ENCODE peak calls at places on chromosomes 11 and 22, in six cellular contexts. One of them, this sample, is unnamed.

GRCh38 chr22:40597541-40598453 is 38.7 kb downstream of the MRTFA start:
- DNase-seq in left ventricle myocardium inferior: no peak
- DNase-seq in astrocyte of the spinal cord: peak
- DNase-seq in H9: no peak
- DNase-seq in Calu3: no peak
- DNase-seq in neural crest cell: no peak
- DNase-seq in this sample: no peak

GRCh38 chr11:59182457-59183151 is 10.7 kb downstream of the DTX4 start:
- DNase-seq in left ventricle myocardium inferior: no peak
- DNase-seq in astrocyte of the spinal cord: no peak
- DNase-seq in H9: peak
- DNase-seq in Calu3: peak
- DNase-seq in neural crest cell: no peak
- DNase-seq in this sample: peak

GRCh38 chr11:83363280-83363679 is 77.1 kb upstream of the CCDC90B start:
- DNase-seq in left ventricle myocardium inferior: no peak
- DNase-seq in astrocyte of the spinal cord: no peak
- DNase-seq in H9: no peak
- DNase-seq in Calu3: no peak
- DNase-seq in neural crest cell: no peak
- DNase-seq in this sample: no peak

GRCh38 chr11:1401656-1402221 is 12.0 kb downstream of the BRSK2 start:
- DNase-seq in left ventricle myocardium inferior: peak
- DNase-seq in astrocyte of the spinal cord: peak
- DNase-seq in H9: peak
- DNase-seq in Calu3: peak
- DNase-seq in neural crest cell: peak
- DNase-seq in this sample: no peak

GRCh38 chr11:15327786-15328231 is 213.1 kb downstream of the INSC start:
- DNase-seq in left ventricle myocardium inferior: peak
- DNase-seq in astrocyte of the spinal cord: peak
- DNase-seq in H9: peak
- DNase-seq in Calu3: peak
- DNase-seq in neural crest cell: peak
- DNase-seq in this sample: peak

GRCh38 chr11:93054881-93055280 is 85.4 kb downstream of the MTNR1B start:
- DNase-seq in left ventricle myocardium inferior: no peak
- DNase-seq in astrocyte of the spinal cord: peak
- DNase-seq in H9: no peak
- DNase-seq in Calu3: peak
- DNase-seq in neural crest cell: no peak
- DNase-seq in this sample: no peak

GRCh38 chr22:46462726-46463371 is 74.6 kb downstream of the CELSR1 start:
- DNase-seq in left ventricle myocardium inferior: no peak
- DNase-seq in astrocyte of the spinal cord: peak
- DNase-seq in H9: no peak
- DNase-seq in Calu3: no peak
- DNase-seq in neural crest cell: no peak
- DNase-seq in this sample: no peak

GRCh38 chr11:89736566-89736965 is 26.5 kb downstream of the TRIM77 start:
- DNase-seq in left ventricle myocardium inferior: no peak
- DNase-seq in astrocyte of the spinal cord: peak
- DNase-seq in H9: no peak
- DNase-seq in Calu3: no peak
- DNase-seq in neural crest cell: no peak
- DNase-seq in this sample: no peak

GRCh38 chr11:64638017-64638664 is 47.1 kb downstream of the SLC22A12 start:
- DNase-seq in left ventricle myocardium inferior: no peak
- DNase-seq in astrocyte of the spinal cord: no peak
- DNase-seq in H9: peak
- DNase-seq in Calu3: no peak
- DNase-seq in neural crest cell: peak
- DNase-seq in this sample: no peak

GRCh38 chr11:119026970-119027369 is 3.7 kb downstream of the SLC37A4 start:
- DNase-seq in left ventricle myocardium inferior: no peak
- DNase-seq in astrocyte of the spinal cord: no peak
- DNase-seq in H9: no peak
- DNase-seq in Calu3: no peak
- DNase-seq in neural crest cell: no peak
- DNase-seq in this sample: no peak

GRCh38 chr11:2415601-2416380 is 15.2 kb downstream of the TSSC4 start:
- DNase-seq in left ventricle myocardium inferior: no peak
- DNase-seq in astrocyte of the spinal cord: no peak
- DNase-seq in H9: peak
- DNase-seq in Calu3: no peak
- DNase-seq in neural crest cell: no peak
- DNase-seq in this sample: no peak

GRCh38 chr11:121024989-121025388 is 1.1 kb downstream of the TBCEL start:
- DNase-seq in left ventricle myocardium inferior: no peak
- DNase-seq in astrocyte of the spinal cord: no peak
- DNase-seq in H9: no peak
- DNase-seq in Calu3: no peak
- DNase-seq in neural crest cell: no peak
- DNase-seq in this sample: no peak

GRCh38 chr11:112516261-112516660 is 255.6 kb upstream of the PLET1 start:
- DNase-seq in left ventricle myocardium inferior: no peak
- DNase-seq in astrocyte of the spinal cord: no peak
- DNase-seq in H9: no peak
- DNase-seq in Calu3: no peak
- DNase-seq in neural crest cell: no peak
- DNase-seq in this sample: no peak

GRCh38 chr11:95592455-95592854 is 197.1 kb downstream of the FAM76B start:
- DNase-seq in left ventricle myocardium inferior: peak
- DNase-seq in astrocyte of the spinal cord: peak
- DNase-seq in H9: peak
- DNase-seq in Calu3: no peak
- DNase-seq in neural crest cell: no peak
- DNase-seq in this sample: peak

GRCh38 chr11:64040684-64041267 is 5.0 kb downstream of the FLRT1 start:
- DNase-seq in left ventricle myocardium inferior: no peak
- DNase-seq in astrocyte of the spinal cord: no peak
- DNase-seq in H9: peak
- DNase-seq in Calu3: peak
- DNase-seq in neural crest cell: no peak
- DNase-seq in this sample: peak

GRCh38 chr11:2419638-2420501 is 19.3 kb downstream of the TSSC4 start:
- DNase-seq in left ventricle myocardium inferior: peak
- DNase-seq in astrocyte of the spinal cord: peak
- DNase-seq in H9: peak
- DNase-seq in Calu3: peak
- DNase-seq in neural crest cell: peak
- DNase-seq in this sample: peak

GRCh38 chr11:60265373-60266214 is 14.9 kb upstream of the MS4A4A start:
- DNase-seq in left ventricle myocardium inferior: no peak
- DNase-seq in astrocyte of the spinal cord: peak
- DNase-seq in H9: no peak
- DNase-seq in Calu3: peak
- DNase-seq in neural crest cell: peak
- DNase-seq in this sample: no peak

GRCh38 chr11:313304-313786 is 495 bp upstream of the IFITM1 start:
- DNase-seq in left ventricle myocardium inferior: no peak
- DNase-seq in astrocyte of the spinal cord: no peak
- DNase-seq in H9: no peak
- DNase-seq in Calu3: no peak
- DNase-seq in neural crest cell: no peak
- DNase-seq in this sample: no peak

GRCh38 chr11:120546312-120547205 is 35.0 kb downstream of the GRIK4 start:
- DNase-seq in left ventricle myocardium inferior: no peak
- DNase-seq in astrocyte of the spinal cord: peak
- DNase-seq in H9: peak
- DNase-seq in Calu3: peak
- DNase-seq in neural crest cell: no peak
- DNase-seq in this sample: peak

GRCh38 chr11:2929511-2929879 is 275 bp upstream of the PHLDA2 start:
- DNase-seq in left ventricle myocardium inferior: no peak
- DNase-seq in astrocyte of the spinal cord: peak
- DNase-seq in H9: no peak
- DNase-seq in Calu3: peak
- DNase-seq in neural crest cell: no peak
- DNase-seq in this sample: no peak

GRCh38 chr11:46200537-46201281 is 76.8 kb upstream of the CREB3L1 start:
- DNase-seq in left ventricle myocardium inferior: no peak
- DNase-seq in astrocyte of the spinal cord: peak
- DNase-seq in H9: no peak
- DNase-seq in Calu3: no peak
- DNase-seq in neural crest cell: no peak
- DNase-seq in this sample: no peak

GRCh38 chr11:128171496-128171895 is 415.9 kb downstream of the ETS1 start:
- DNase-seq in left ventricle myocardium inferior: no peak
- DNase-seq in astrocyte of the spinal cord: peak
- DNase-seq in H9: no peak
- DNase-seq in Calu3: no peak
- DNase-seq in neural crest cell: no peak
- DNase-seq in this sample: no peak

GRCh38 chr11:70377645-70378044 is 20.7 kb upstream of the CTTN start:
- DNase-seq in left ventricle myocardium inferior: no peak
- DNase-seq in astrocyte of the spinal cord: no peak
- DNase-seq in H9: no peak
- DNase-seq in Calu3: no peak
- DNase-seq in neural crest cell: no peak
- DNase-seq in this sample: no peak

GRCh38 chr11:70381872-70382842 is 16.2 kb upstream of the CTTN start:
- DNase-seq in left ventricle myocardium inferior: no peak
- DNase-seq in astrocyte of the spinal cord: peak
- DNase-seq in H9: no peak
- DNase-seq in Calu3: no peak
- DNase-seq in neural crest cell: no peak
- DNase-seq in this sample: no peak

GRCh38 chr11:70381350-70381749 is 17.0 kb upstream of the CTTN start:
- DNase-seq in left ventricle myocardium inferior: no peak
- DNase-seq in astrocyte of the spinal cord: no peak
- DNase-seq in H9: no peak
- DNase-seq in Calu3: no peak
- DNase-seq in neural crest cell: no peak
- DNase-seq in this sample: no peak

GRCh38 chr11:70376621-70377020 is 21.7 kb upstream of the CTTN start:
- DNase-seq in left ventricle myocardium inferior: no peak
- DNase-seq in astrocyte of the spinal cord: no peak
- DNase-seq in H9: no peak
- DNase-seq in Calu3: no peak
- DNase-seq in neural crest cell: no peak
- DNase-seq in this sample: no peak

GRCh38 chr11:70378506-70379134 is 19.7 kb upstream of the CTTN start:
- DNase-seq in left ventricle myocardium inferior: no peak
- DNase-seq in astrocyte of the spinal cord: no peak
- DNase-seq in H9: no peak
- DNase-seq in Calu3: no peak
- DNase-seq in neural crest cell: no peak
- DNase-seq in this sample: no peak
- TF ChIP-seq CTCF in left ventricle myocardium inferior: no peak
- TF ChIP-seq CTCF in astrocyte of the spinal cord: no peak
- TF ChIP-seq CTCF in H9: peak
- TF ChIP-seq CTCF in Calu3: peak
- TF ChIP-seq CTCF in neural crest cell: peak
- TF ChIP-seq CTCF in this sample: no peak

DNA sequence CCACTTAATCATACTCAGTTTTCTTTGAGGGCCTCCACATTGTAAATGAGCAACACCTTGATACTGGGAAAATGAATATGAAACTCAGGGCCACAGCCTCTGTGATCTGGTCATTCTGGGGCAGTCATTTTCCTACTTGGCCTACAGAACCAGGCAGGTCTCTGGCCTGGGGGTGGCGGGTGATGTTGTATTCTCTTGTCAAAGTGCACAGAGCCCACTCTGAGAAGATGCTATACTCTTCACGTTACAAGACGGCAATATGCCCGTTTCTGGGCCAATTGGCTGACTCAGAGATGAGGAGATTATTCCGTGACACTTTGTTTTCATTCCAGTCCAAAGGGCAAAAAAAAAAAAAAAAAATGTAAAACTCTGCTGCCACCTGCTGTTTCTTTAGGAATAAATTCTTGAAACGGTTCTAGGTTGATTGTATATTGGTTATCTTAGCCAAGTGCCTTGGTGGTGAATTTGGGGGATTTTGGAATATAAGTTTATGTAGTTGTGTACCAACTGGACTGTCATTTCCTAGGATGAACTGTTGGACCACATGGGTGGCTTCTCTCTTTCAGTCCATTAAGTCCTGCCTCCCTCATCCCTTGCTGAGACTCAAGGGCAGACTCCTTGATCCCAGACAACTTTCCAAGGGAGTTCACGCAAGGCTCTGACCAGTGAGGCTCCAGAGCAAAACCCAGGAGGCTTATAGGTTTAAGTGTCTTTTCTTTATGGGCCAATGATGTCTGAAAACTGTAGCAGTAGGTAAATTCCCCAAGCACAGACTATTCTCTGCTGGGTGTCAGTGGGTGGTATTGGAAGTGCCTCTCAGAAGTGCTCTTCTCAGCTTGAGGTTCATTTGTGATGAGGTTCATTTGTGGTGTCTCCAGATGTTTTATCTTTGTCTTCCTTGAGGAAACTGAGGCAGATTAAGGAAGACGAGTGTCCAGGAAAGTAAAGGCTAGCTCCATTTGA is 18.2 kb downstream of the ADM start:
- DNase-seq in left ventricle myocardium inferior: peak
- DNase-seq in astrocyte of the spinal cord: peak
- DNase-seq in H9: no peak
- DNase-seq in Calu3: peak
- DNase-seq in neural crest cell: no peak
- DNase-seq in this sample: no peak
- TF ChIP-seq CTCF in left ventricle myocardium inferior: peak
- TF ChIP-seq CTCF in astrocyte of the spinal cord: peak
- TF ChIP-seq CTCF in H9: peak
- TF ChIP-seq CTCF in Calu3: peak
- TF ChIP-seq CTCF in neural crest cell: peak
- TF ChIP-seq CTCF in this sample: peak

GRCh38 chr22:30247974-30248373 is 1.4 kb upstream of the LIF start:
- DNase-seq in left ventricle myocardium inferior: no peak
- DNase-seq in astrocyte of the spinal cord: no peak
- DNase-seq in H9: no peak
- DNase-seq in Calu3: peak
- DNase-seq in neural crest cell: no peak
- DNase-seq in this sample: no peak
- TF ChIP-seq CTCF in left ventricle myocardium inferior: no peak
- TF ChIP-seq CTCF in astrocyte of the spinal cord: no peak
- TF ChIP-seq CTCF in H9: no peak
- TF ChIP-seq CTCF in Calu3: no peak
- TF ChIP-seq CTCF in neural crest cell: no peak
- TF ChIP-seq CTCF in this sample: no peak

GRCh38 chr11:134069426-134069921 is 602 bp downstream of the JAM3 start:
- DNase-seq in left ventricle myocardium inferior: no peak
- DNase-seq in astrocyte of the spinal cord: peak
- DNase-seq in H9: no peak
- DNase-seq in Calu3: no peak
- DNase-seq in neural crest cell: peak
- DNase-seq in this sample: no peak

GRCh38 chr11:134069996-134070845 is 1.3 kb downstream of the JAM3 start:
- DNase-seq in left ventricle myocardium inferior: no peak
- DNase-seq in astrocyte of the spinal cord: no peak
- DNase-seq in H9: no peak
- DNase-seq in Calu3: no peak
- DNase-seq in neural crest cell: no peak
- DNase-seq in this sample: no peak

GRCh38 chr11:134071306-134071705 is 2.4 kb downstream of the JAM3 start:
- DNase-seq in left ventricle myocardium inferior: no peak
- DNase-seq in astrocyte of the spinal cord: no peak
- DNase-seq in H9: no peak
- DNase-seq in Calu3: no peak
- DNase-seq in neural crest cell: no peak
- DNase-seq in this sample: no peak

GRCh38 chr11:134074346-134074745 is 5.5 kb downstream of the JAM3 start:
- DNase-seq in left ventricle myocardium inferior: no peak
- DNase-seq in astrocyte of the spinal cord: no peak
- DNase-seq in H9: no peak
- DNase-seq in Calu3: no peak
- DNase-seq in neural crest cell: no peak
- DNase-seq in this sample: no peak

GRCh38 chr11:134071766-134072403 is 3.0 kb downstream of the JAM3 start:
- DNase-seq in left ventricle myocardium inferior: no peak
- DNase-seq in astrocyte of the spinal cord: no peak
- DNase-seq in H9: no peak
- DNase-seq in Calu3: no peak
- DNase-seq in neural crest cell: no peak
- DNase-seq in this sample: no peak
- TF ChIP-seq CTCF in left ventricle myocardium inferior: no peak
- TF ChIP-seq CTCF in astrocyte of the spinal cord: no peak
- TF ChIP-seq CTCF in H9: peak
- TF ChIP-seq CTCF in Calu3: no peak
- TF ChIP-seq CTCF in neural crest cell: peak
- TF ChIP-seq CTCF in this sample: no peak